ENCODE peak calls at places on chromosomes 7 and 10, in four cellular contexts. C, L, K and Y are unnamed samples.
A peak's percentile ranks its signal among the peaks of the same experiment; 100 is the strongest.

GRCh38 chr7:12647364-12648219 is 39.8 kb upstream of the ARL4A start:
- DNase-seq in C (peak; percentile 92), L (no peak), K (peak; percentile 18), Y (peak; percentile 28)

GRCh38 chr7:151168022-151168786 is 710 bp upstream of the GBX1 start:
- DNase-seq in C (no peak), L (no peak), K (peak; percentile 46), Y (peak; percentile 93)

GRCh38 chr7:114086906-114087651 is 168.3 kb upstream of the PPP1R3A start:
- DNase-seq in C (no peak), L (peak; percentile 69), K (peak; percentile 42), Y (peak; percentile 47)

GRCh38 chr10:119283818-119284217 is 76.4 kb downstream of the GRK5 start:
- DNase-seq in C (no peak), L (peak; percentile 89), K (peak; percentile 42), Y (no peak)

GRCh38 chr7:151705744-151706567 is 171.0 kb downstream of the PRKAG2 start:
- DNase-seq in C (peak; percentile 30), L (no peak), K (peak; percentile 32), Y (no peak)

GRCh38 chr7:475951-476441 is 43.6 kb downstream of the PDGFA start:
- DNase-seq in C (no peak), L (peak; percentile 62), K (no peak), Y (peak; percentile 57)

GRCh38 chr7:31782411-31782991 is 95.5 kb downstream of the PPP1R17 start:
- DNase-seq in C (peak; percentile 47), L (no peak), K (no peak), Y (no peak)

GRCh38 chr7:23473848-23474097 is 3.5 kb upstream of the IGF2BP3 start:
- DNase-seq in C (peak; percentile 23), L (no peak), K (no peak), Y (no peak)

GRCh38 chr7:7522421-7522820 is 13.3 kb downstream of the COL28A1 start:
- DNase-seq in C (no peak), L (no peak), K (no peak), Y (no peak)

GRCh38 chr7:98997836-98998235 is 119.5 kb downstream of the TRRAP start:
- DNase-seq in C (no peak), L (no peak), K (no peak), Y (no peak)

GRCh38 chr10:95906675-95907453 is 911 bp upstream of the CC2D2B start:
- DNase-seq in C (peak; percentile 58), L (peak; percentile 73), K (peak; percentile 52), Y (peak; percentile 54)

GRCh38 chr10:132270256-132270655 is 37.5 kb downstream of the STK32C start:
- DNase-seq in C (no peak), L (no peak), K (no peak), Y (peak; percentile 62)

GRCh38 chr7:84913731-84914130 is 273.1 kb downstream of the SEMA3D start:
- DNase-seq in C (no peak), L (no peak), K (no peak), Y (no peak)

GRCh38 chr10:30755474-30755873 is 125.9 kb upstream of the LYZL2 start:
- DNase-seq in C (no peak), L (no peak), K (no peak), Y (no peak)

GRCh38 chr7:121313793-121314676 is 14.8 kb upstream of the WNT16 start:
- DNase-seq in C (no peak), L (no peak), K (peak; percentile 12), Y (no peak)

GRCh38 chr10:10826125-10826524 is 191.5 kb upstream of the CELF2 start:
- DNase-seq in C (no peak), L (no peak), K (no peak), Y (no peak)

GRCh38 chr10:86333813-86334514 is 32.6 kb downstream of the GRID1 start:
- DNase-seq in C (no peak), L (no peak), K (no peak), Y (no peak)

GRCh38 chr7:112433289-112433688 is 17.0 kb upstream of the IFRD1 start:
- DNase-seq in C (no peak), L (no peak), K (no peak), Y (no peak)

GRCh38 chr7:82012453-82012852 is 242.6 kb upstream of the HGF start:
- DNase-seq in C (no peak), L (no peak), K (no peak), Y (no peak)

GRCh38 chr10:126062132-126063032 is 166.0 kb downstream of the FANK1 start:
- DNase-seq in C (no peak), L (peak; percentile 84), K (peak; percentile 40), Y (peak; percentile 47)

GRCh38 chr10:123129553-123130271 is 6.1 kb upstream of the HMX3 start:
- DNase-seq in C (no peak), L (no peak), K (no peak), Y (no peak)

GRCh38 chr10:122659651-122660050 is 40.0 kb downstream of the C10orf120 start:
- DNase-seq in C (no peak), L (peak; percentile 25), K (no peak), Y (no peak)

GRCh38 chr7:47758546-47758945 is 176.6 kb upstream of the TNS3 start:
- DNase-seq in C (no peak), L (no peak), K (no peak), Y (no peak)

GRCh38 chr7:138307633-138308032 is 152.4 kb upstream of the TRIM24 start:
- DNase-seq in C (no peak), L (no peak), K (no peak), Y (no peak)

GRCh38 chr7:137146552-137146961 is 197.0 kb downstream of the PTN start:
- DNase-seq in C (no peak), L (no peak), K (no peak), Y (no peak)

GRCh38 chr10:24207781-24208611 is 942 bp upstream of the KIAA1217 start:
- DNase-seq in C (peak; percentile 94), L (no peak), K (peak; percentile 27), Y (peak; percentile 34)

GRCh38 chr7:69419928-69420327 is 178.3 kb upstream of the AUTS2 start:
- DNase-seq in C (no peak), L (no peak), K (no peak), Y (no peak)

GRCh38 chr10:75115137-75115536 is 3.7 kb downstream of the SAMD8 start:
- DNase-seq in C (no peak), L (no peak), K (no peak), Y (no peak)

GRCh38 chr10:70965566-70965965 is 77.2 kb upstream of the PCBD1 start:
- DNase-seq in C (no peak), L (no peak), K (no peak), Y (no peak)

DNA sequence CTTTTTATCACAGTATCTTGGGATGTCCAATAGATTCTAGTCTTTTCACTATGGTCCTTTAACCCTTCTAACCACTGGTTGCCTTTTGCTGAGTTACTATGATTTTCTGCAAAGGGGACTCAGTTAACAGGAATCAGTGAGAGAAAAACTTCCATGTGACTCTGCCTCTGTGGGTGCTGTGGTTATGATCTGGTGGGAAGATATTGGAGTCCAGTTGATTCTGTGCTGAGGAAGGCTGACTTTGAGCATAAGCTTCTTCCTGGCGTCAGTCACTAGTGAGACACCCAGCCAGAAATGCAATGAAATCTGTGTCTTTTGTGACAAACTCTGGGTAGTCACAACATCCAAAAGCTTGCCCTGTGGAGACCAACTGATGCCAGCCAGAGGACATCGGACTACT is 648.0 kb downstream of the SUGCT start:
- DNase-seq in C (no peak), L (no peak), K (no peak), Y (no peak)
- H3K4me3 ChIP-seq in C (no peak overlapping the region), L (no peak overlapping the region), K (no peak overlapping the region), Y (no peak overlapping the region)

GRCh38 chr7:46745700-46746090 is 824.6 kb upstream of the IGFBP3 start:
- DNase-seq in C (no peak), L (no peak), K (no peak), Y (no peak)
- TF ChIP-seq CTCF in C (no peak), L (no peak), K (no peak), Y (no peak)

GRCh38 chr10:94602729-94603515 is 57.3 kb downstream of the HELLS start:
- DNase-seq in C (no peak), L (no peak), K (no peak), Y (no peak)

GRCh38 chr10:94608530-94608929 is 62.9 kb downstream of the HELLS start:
- DNase-seq in C (no peak), L (no peak), K (no peak), Y (no peak)

DNA sequence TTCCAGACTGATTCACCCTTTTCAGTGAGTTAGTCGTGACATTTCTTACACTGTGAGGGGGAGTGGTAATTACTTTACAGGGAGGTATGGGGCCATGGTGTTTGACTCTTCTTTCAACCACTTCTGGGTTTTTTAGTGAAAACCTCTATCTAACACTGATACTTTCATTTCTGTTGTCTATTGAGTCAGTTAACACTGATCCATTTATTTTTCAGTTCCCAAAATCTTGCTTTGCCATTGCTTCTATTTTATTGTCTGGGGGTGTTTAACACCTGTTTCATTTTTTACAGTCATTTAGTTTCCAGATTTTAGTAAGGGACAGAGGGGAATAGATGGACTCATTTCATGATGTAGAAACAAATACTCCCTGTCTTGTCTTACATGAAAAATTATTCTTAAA is 61.5 kb downstream of the HELLS start:
- DNase-seq in C (no peak), L (no peak), K (no peak), Y (no peak)
- TF ChIP-seq EP300 in C (no peak), L (no peak), K (no peak), Y (no peak)

GRCh38 chr10:116787893-116788665 is 45.7 kb upstream of the HSPA12A start:
- DNase-seq in C (peak; percentile 41), L (peak; percentile 88), K (peak; percentile 72), Y (peak; percentile 69)
- H3K4me3 ChIP-seq in C (no peak overlapping the region), L (peak overlapping the region; percentile 27), K (peak overlapping the region; percentile 25), Y (no peak overlapping the region)

DNA sequence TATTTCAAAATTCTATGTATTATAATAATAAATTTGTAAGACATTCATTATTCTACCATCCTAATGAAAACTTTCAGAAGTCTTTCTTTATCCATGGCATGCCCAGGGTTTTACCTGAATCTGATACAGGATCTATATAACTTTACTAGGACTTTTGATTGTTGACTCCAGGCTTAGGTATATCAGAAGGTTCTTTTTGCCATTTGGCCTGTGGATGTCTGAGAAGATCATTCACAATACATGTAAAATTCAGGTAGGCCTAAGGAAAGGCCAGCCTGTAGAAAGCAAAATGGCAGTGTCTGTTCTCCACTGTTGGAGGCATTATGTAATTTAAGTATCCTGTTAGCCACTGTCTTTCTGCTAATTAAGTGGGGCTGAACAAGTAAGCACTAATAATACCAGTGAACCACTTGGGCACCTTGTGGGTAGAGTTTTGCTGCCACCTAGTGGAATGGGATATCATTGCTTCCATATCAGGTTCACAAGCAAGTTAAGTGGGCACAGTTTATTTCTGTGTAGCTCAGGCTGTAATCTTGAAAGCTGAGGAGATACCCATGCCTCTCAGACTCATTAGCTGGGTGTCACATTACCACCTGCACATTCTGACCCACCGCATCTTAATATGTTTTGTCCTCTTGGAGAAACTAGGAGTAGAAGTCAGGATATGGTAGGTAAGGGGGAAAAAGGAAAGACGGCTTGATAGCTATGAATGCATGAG is 105.5 kb downstream of the SEPTIN7 start:
- DNase-seq in C (peak; percentile 69), L (peak; percentile 73), K (peak; percentile 57), Y (peak; percentile 57)
- TF ChIP-seq CTCF in C (peak; percentile 91), L (peak; percentile 90), K (peak; percentile 91), Y (peak; percentile 90)

DNA sequence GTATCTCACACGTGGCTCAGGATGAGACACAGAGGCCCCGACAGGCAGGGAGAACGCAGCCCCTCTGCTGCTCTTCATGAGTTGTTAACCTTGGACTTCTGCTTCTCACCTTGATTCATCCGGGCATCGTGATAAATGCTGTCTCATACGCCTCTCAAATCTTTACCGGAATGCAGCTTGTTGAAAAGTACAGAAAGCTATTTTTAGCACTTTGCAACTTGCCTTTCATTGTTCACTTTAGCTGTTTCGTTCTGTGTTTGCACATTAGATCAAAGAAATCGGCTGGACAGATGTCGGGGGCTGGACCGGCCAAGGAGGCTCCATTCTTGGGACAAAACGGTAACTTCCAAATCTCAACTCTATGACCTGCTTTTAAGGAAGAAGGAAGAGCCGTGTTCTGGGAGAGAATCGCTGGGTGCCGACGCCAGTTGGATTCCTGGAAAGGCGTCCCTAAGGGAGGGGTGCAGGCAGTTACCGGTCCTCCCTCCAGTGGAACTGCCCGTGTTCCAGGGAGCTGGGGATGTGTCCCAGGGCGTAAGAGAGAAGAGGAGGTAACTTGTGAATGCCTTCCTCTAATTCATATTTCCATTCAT is 49.3 kb downstream of the PFKP start:
- DNase-seq in C (peak; percentile 22), L (no peak), K (no peak), Y (no peak)
- TF ChIP-seq EP300 in C (no peak), L (no peak), K (no peak), Y (no peak)